ENCODE peak calls at places on chromosomes 5 and 9, in seven cellular contexts. Y, U, E, I, T, N and F are unnamed samples.

GRCh38 chr9:37283730-37284235 is 138.7 kb upstream of the GRHPR start:
- DNase-seq in Y (peak; percentile 28), U (peak; percentile 62), E (peak; percentile 42), I (no peak), T (peak; percentile 92), N (peak; percentile 30), F (no peak)

GRCh38 chr9:111798786-111799185 is 4.0 kb upstream of the SHOC1 start:
- DNase-seq in Y (peak; percentile 41), U (peak; percentile 94), E (no peak), I (no peak), T (no peak), N (peak; percentile 16), F (no peak)

GRCh38 chr9:73916016-73916673 is 581.0 kb upstream of the RORB start:
- DNase-seq in Y (no peak), U (peak; percentile 29), E (no peak), I (no peak), T (no peak), N (no peak), F (no peak)

GRCh38 chr9:120918931-120919638 is 7.5 kb downstream of the TRAF1 start:
- DNase-seq in Y (no peak), U (no peak), E (no peak), I (no peak), T (no peak), N (no peak), F (no peak)

GRCh38 chr9:36598281-36598680 is 25.6 kb downstream of the MELK start:
- DNase-seq in Y (no peak), U (no peak), E (no peak), I (no peak), T (no peak), N (peak; percentile 31), F (no peak)

GRCh38 chr9:129415954-129416651 is 204.8 kb downstream of the C9orf50 start:
- DNase-seq in Y (no peak), U (no peak), E (no peak), I (no peak), T (no peak), N (no peak), F (peak; percentile 47)

GRCh38 chr9:94056442-94056974 is 27.8 kb upstream of the PTPDC1 start:
- DNase-seq in Y (peak; percentile 71), U (peak; percentile 75), E (no peak), I (no peak), T (no peak), N (peak; percentile 94), F (peak; percentile 37)

GRCh38 chr9:120327322-120327721 is 252.6 kb downstream of the CDK5RAP2 start:
- DNase-seq in Y (no peak), U (no peak), E (no peak), I (no peak), T (no peak), N (no peak), F (no peak)

GRCh38 chr5:36230151-36230788 is 11.5 kb downstream of the NADK2 start:
- DNase-seq in Y (no peak), U (no peak), E (no peak), I (no peak), T (no peak), N (no peak), F (no peak)

GRCh38 chr9:34577635-34578240 is 11.8 kb downstream of the CNTFR start:
- DNase-seq in Y (no peak), U (no peak), E (no peak), I (no peak), T (no peak), N (no peak), F (peak; percentile 79)

GRCh38 chr9:71685394-71685793 is 82.9 kb downstream of the CEMIP2 start:
- DNase-seq in Y (no peak), U (peak; percentile 26), E (peak; percentile 36), I (no peak), T (no peak), N (no peak), F (no peak)

GRCh38 chr5:124651663-124652513 is 94.6 kb downstream of the ZNF608 start:
- DNase-seq in Y (peak; percentile 82), U (peak; percentile 60), E (peak; percentile 70), I (peak; percentile 84), T (peak; percentile 78), N (peak; percentile 65), F (peak; percentile 98)

GRCh38 chr5:177611446-177612214 is 11.7 kb downstream of the B4GALT7 start:
- DNase-seq in Y (no peak), U (no peak), E (no peak), I (no peak), T (no peak), N (no peak), F (no peak)

GRCh38 chr5:11361768-11362167 is 542.5 kb downstream of the CTNND2 start:
- DNase-seq in Y (no peak), U (no peak), E (no peak), I (no peak), T (peak; percentile 1), N (no peak), F (no peak)

GRCh38 chr9:130331573-130331972 is 66.0 kb downstream of the HMCN2 start:
- DNase-seq in Y (peak; percentile 91), U (peak; percentile 20), E (no peak), I (no peak), T (no peak), N (peak; percentile 10), F (no peak)

GRCh38 chr9:131661954-131662621 is 77.8 kb downstream of the RAPGEF1 start:
- DNase-seq in Y (no peak), U (no peak), E (peak; percentile 50), I (no peak), T (peak; percentile 65), N (no peak), F (no peak)

GRCh38 chr5:132056610-132057497 is 3.6 kb upstream of the IL3 start:
- DNase-seq in Y (no peak), U (no peak), E (no peak), I (peak; percentile 56), T (no peak), N (no peak), F (no peak)

GRCh38 chr5:175796536-175797499 is 74.6 kb upstream of the CPLX2 start:
- DNase-seq in Y (peak; percentile 89), U (peak; percentile 40), E (peak; percentile 66), I (peak; percentile 74), T (no peak), N (peak; percentile 52), F (peak; percentile 92)

GRCh38 chr9:97808972-97809371 is 44.1 kb upstream of the FOXE1 start:
- DNase-seq in Y (no peak), U (peak; percentile 21), E (no peak), I (no peak), T (no peak), N (no peak), F (peak; percentile 98)